ENCODE peak calls at places on chromosomes 13 and 19, in four cellular contexts. O is A549, W is fibroblast of mammary gland, N is lung. M is an unnamed sample.

GRCh38 chr13:111325941-111326620 is 5.6 kb downstream of the TEX29 start:
- DNase-seq in N (no peak), W (no peak), O (no peak), M (no peak)

GRCh38 chr19:32908641-32909190 is 39.1 kb upstream of the SLC7A9 start:
- DNase-seq in N (no peak), W (no peak), O (no peak), M (no peak)

GRCh38 chr19:54465367-54466109 is 2.0 kb upstream of the LENG9 start:
- DNase-seq in W (no peak), N (no peak), O (no peak), M (no peak)

GRCh38 chr13:109547942-109548860 is 238.2 kb downstream of the IRS2 start:
- DNase-seq in W (no peak), O (no peak), N (no peak), M (no peak)

GRCh38 chr19:43148233-43148632 is 38.1 kb downstream of the PSG5 start:
- DNase-seq in N (no peak), O (no peak), W (peak), M (no peak)

GRCh38 chr13:29918845-29919244 is 68.4 kb upstream of the UBL3 start:
- DNase-seq in W (peak), N (no peak), O (no peak), M (no peak)

GRCh38 chr13:28753208-28753892 is 34.6 kb upstream of the SLC46A3 start:
- DNase-seq in O (peak), N (peak), W (peak), M (no peak)

GRCh38 chr19:48487944-48488343 is 18.8 kb downstream of the CYTH2 start:
- DNase-seq in O (peak), W (peak), N (peak), M (peak)

GRCh38 chr19:1598777-1599459 is 6.3 kb upstream of the MBD3 start:
- DNase-seq in O (no peak), W (no peak), N (no peak), M (no peak)

GRCh38 chr13:59261928-59262488 is 901.7 kb downstream of the DIAPH3 start:
- DNase-seq in O (no peak), N (no peak), W (no peak), M (no peak)

GRCh38 chr13:46520188-46520587 is 32.8 kb upstream of the LRCH1 start:
- DNase-seq in O (no peak), W (no peak), N (no peak), M (no peak)

GRCh38 chr13:34469212-34469983 is 472.7 kb upstream of the NBEA start:
- DNase-seq in W (no peak), N (no peak), O (no peak), M (no peak)

GRCh38 chr13:27619711-27620376 is 485 bp downstream of the LNX2 start:
- DNase-seq in O (peak), N (peak), W (peak), M (peak)

GRCh38 chr19:46840157-46840942 is 10.3 kb downstream of the AP2S1 start:
- DNase-seq in W (peak), O (no peak), N (no peak), M (no peak)

GRCh38 chr13:39417643-39418042 is 185.3 kb downstream of the LHFPL6 start:
- DNase-seq in N (no peak), O (no peak), W (peak), M (no peak)

GRCh38 chr19:42149447-42150202 is 17.4 kb upstream of the POU2F2 start:
- DNase-seq in O (no peak), N (no peak), W (no peak), M (no peak)

GRCh38 chr19:40933025-40933424 is 51.0 kb upstream of the CYP2A7 start:
- DNase-seq in N (no peak), W (peak), O (peak), M (no peak)

GRCh38 chr13:32228330-32229041 is 86.7 kb downstream of the ZAR1L start:
- DNase-seq in W (peak), N (no peak), O (no peak), M (no peak)

GRCh38 chr19:23283925-23284324 is 33.7 kb upstream of the ZNF724 start:
- DNase-seq in N (peak), W (peak), O (no peak), M (peak)

GRCh38 chr19:46932346-46932745 is 71.5 kb downstream of the ARHGAP35 start:
- DNase-seq in N (peak), O (no peak), W (no peak), M (peak)

GRCh38 chr13:94154362-94154761 is 325.1 kb downstream of the DCT start:
- DNase-seq in W (peak), N (peak), O (no peak), M (no peak)

GRCh38 chr13:99969368-99969933 is 2.1 kb downstream of the ZIC5 start:
- DNase-seq in W (no peak), N (no peak), O (no peak), M (no peak)

GRCh38 chr13:105979131-105979530 is 556.3 kb downstream of the EFNB2 start:
- DNase-seq in W (no peak), O (no peak), N (no peak), M (no peak)

GRCh38 chr19:46678110-46678732 is 17.2 kb upstream of the DACT3 start:
- DNase-seq in W (no peak), O (peak), N (no peak), M (no peak)

GRCh38 chr19:10009269-10009665 is 1.0 kb downstream of the COL5A3 start:
- DNase-seq in O (no peak), N (peak), W (peak), M (peak)

GRCh38 chr13:20395061-20395916 is 130.4 kb downstream of the CRYL1 start:
- DNase-seq in O (no peak), N (no peak), W (no peak), M (peak)

GRCh38 chr19:5261151-5261890 is 79.3 kb downstream of the PTPRS start:
- DNase-seq in N (no peak), O (no peak), W (no peak), M (no peak)

GRCh38 chr13:107941345-107942029 is 273.8 kb downstream of the LIG4 start:
- DNase-seq in O (no peak), N (no peak), W (no peak), M (no peak)

GRCh38 chr13:23384111-23384510 is 49.4 kb downstream of the SACS start:
- DNase-seq in W (peak), O (no peak), N (no peak), M (no peak)

GRCh38 chr19:36041831-36042230 is 9.2 kb upstream of the CLIP3 start:
- DNase-seq in N (no peak), W (peak), O (no peak), M (no peak)

GRCh38 chr13:71659427-71659826 is 207.6 kb downstream of the DACH1 start:
- DNase-seq in N (no peak), W (no peak), O (no peak), M (no peak)

GRCh38 chr19:6608950-6609349 is 18.0 kb upstream of the CD70 start:
- DNase-seq in W (peak), O (no peak), N (no peak), M (peak)

GRCh38 chr19:4083677-4084546 is 17.2 kb upstream of the ZBTB7A start:
- DNase-seq in W (no peak), O (no peak), N (no peak), M (no peak)

GRCh38 chr19:19465436-19466070 is 49.8 kb downstream of the TSSK6 start:
- DNase-seq in O (no peak), N (no peak), W (no peak), M (no peak)

GRCh38 chr13:58598241-58598640 is 966.7 kb downstream of the PCDH17 start:
- DNase-seq in W (no peak), N (no peak), O (no peak), M (no peak)

GRCh38 chr13:38395505-38395803 is 45.8 kb downstream of the UFM1 start:
- DNase-seq in N (no peak), O (no peak), W (no peak), M (no peak)

GRCh38 chr13:43880451-43880850 is 747 bp downstream of the LACC1 start:
- DNase-seq in O (no peak), W (no peak), N (no peak), M (no peak)
- H3K4me3 ChIP-seq in O (peak), W (peak), N (no peak), M (no peak)

GRCh38 chr19:51108805-51109146 is 567 bp upstream of the CTU1 start:
- DNase-seq in N (no peak), W (no peak), O (no peak), M (no peak)

GRCh38 chr19:51114087-51114714 is 6.0 kb upstream of the CTU1 start:
- DNase-seq in O (no peak), W (no peak), N (no peak), M (no peak)

GRCh38 chr19:51108066-51108804 is at the start of gene CTU1:
- DNase-seq in O (peak), W (peak), N (peak), M (peak)

GRCh38 chr19:51110666-51110971 is 2.4 kb upstream of the CTU1 start:
- DNase-seq in N (no peak), O (no peak), W (no peak), M (no peak)

GRCh38 chr19:51111606-51112005 is 3.4 kb upstream of the CTU1 start:
- DNase-seq in O (peak), W (no peak), N (no peak), M (no peak)
- TF ChIP-seq CTCF in O (no peak), W (peak), N (no peak), M (no peak)

GRCh38 chr13:51469790-51470189 is 17.0 kb upstream of the INTS6 start:
- DNase-seq in W (no peak), N (no peak), O (no peak), M (no peak)
- H3K4me3 ChIP-seq in W (no peak), N (no peak), O (no peak), M (no peak)

GRCh38 chr13:78317030-78317429 is 286.3 kb downstream of the POU4F1 start:
- DNase-seq in N (no peak), O (no peak), W (no peak), M (no peak)
- TF ChIP-seq CTCF in N (no peak), O (no peak), W (peak), M (no peak)

GRCh38 chr13:114155320-114155719 is 22.9 kb upstream of the RASA3 start:
- DNase-seq in O (no peak), W (no peak), N (no peak), M (no peak)

GRCh38 chr13:114155923-114156883 is 22.9 kb upstream of the CFAP97D2 start:
- DNase-seq in N (no peak), O (no peak), W (no peak), M (no peak)

GRCh38 chr13:114153485-114154080 is 21.2 kb upstream of the RASA3 start:
- DNase-seq in W (no peak), O (no peak), N (no peak), M (no peak)

GRCh38 chr13:114152831-114153371 is 20.5 kb upstream of the RASA3 start:
- DNase-seq in W (peak), N (no peak), O (no peak), M (peak)

DNA sequence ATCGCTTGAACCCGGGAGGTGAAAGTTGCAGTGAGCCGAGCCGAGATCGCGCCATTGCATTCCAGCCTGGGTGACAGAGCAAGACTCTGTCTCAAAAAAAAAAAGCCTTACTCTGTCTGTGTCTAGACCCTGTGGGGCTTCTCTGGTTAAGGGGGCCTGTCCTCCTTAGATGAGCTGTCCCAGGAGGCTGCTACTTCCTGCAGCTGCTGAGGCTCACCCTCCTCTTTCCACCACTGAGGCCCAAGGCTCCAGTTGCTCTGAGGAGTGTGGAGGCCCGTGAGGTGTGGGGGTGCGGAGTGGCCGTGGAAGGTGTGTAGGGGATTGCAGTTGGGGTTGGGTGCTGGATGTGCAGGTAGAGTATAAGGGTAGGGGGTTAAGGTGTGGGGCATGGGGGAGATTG is 22.1 kb upstream of the RASA3 start:
- DNase-seq in N (no peak), W (no peak), O (no peak), M (no peak)
- H3K4me3 ChIP-seq in N (no peak), W (no peak), O (no peak), M (no peak)

DNA sequence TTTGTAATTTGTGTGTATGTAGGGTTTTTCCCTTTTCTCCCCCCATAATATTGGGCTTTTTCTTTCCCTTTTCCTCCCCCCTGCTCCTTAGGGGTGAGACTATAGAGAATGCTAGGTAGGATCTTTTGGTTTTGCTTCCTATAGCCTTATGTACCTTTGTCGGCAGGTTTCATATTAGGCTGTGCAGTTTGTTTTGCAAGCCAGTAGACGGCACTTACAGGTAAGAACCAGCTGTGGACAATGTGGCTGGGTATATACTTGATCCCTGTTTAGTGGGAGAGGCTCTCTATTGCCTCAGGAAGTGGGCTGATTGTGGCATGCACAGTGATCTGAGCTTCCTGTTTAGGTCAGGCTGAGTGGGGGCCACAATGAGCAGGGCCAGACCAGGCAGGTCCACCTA is 359.2 kb upstream of the OBI1 start:
- DNase-seq in O (no peak), N (no peak), W (no peak), M (no peak)
- TF ChIP-seq CTCF in O (no peak), N (no peak), W (no peak), M (no peak)

GRCh38 chr13:42040730-42041016 is 7.8 kb upstream of the DGKH start:
- DNase-seq in O (no peak), W (no peak), N (no peak), M (no peak)

GRCh38 chr13:42039946-42040729 is 8.3 kb upstream of the DGKH start:
- DNase-seq in O (peak), N (peak), W (peak), M (peak)

GRCh38 chr13:42039457-42039945 is 8.9 kb upstream of the DGKH start:
- DNase-seq in W (no peak), O (peak), N (no peak), M (no peak)

GRCh38 chr13:42041684-42042035 is 6.8 kb upstream of the DGKH start:
- DNase-seq in W (peak), O (peak), N (peak), M (peak)

DNA sequence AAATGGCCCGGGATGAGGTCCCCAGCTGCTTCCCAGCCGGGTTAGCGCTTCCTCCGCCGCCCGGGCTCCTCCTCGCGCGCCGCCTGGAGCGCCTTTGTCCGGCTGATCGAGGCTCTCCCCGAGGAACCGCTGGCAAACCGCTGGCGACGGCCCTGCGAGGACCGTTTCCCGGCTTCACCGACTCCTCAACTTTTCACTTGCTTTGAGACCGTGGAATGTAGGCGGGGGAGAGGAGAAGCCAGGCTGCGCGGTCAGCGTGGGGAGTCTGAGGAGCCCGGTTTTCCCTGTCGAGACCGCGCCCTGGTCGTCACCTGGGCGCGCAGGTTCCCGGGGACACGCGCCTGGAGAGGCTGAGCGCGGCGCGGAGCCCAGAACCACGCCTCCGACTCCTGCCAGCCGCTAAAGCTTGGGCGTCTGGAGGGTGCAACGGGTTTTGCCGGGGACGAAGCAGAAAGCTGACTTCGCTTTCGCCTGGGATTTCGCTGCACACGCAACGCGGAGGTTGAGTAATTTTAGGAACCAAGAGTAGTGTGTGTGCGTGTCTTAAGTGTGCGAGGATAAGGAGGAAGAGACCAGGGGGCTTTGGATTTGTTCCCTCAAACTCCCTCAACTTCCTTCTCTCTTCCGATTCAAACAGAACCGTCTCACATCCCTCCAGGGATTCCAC is 7.3 kb upstream of the DGKH start:
- DNase-seq in W (peak), O (peak), N (peak), M (peak)
- H3K4me3 ChIP-seq in W (peak), O (peak), N (peak), M (peak)

GRCh38 chr13:113820813-113821651 is 42.8 kb downstream of the GAS6 start:
- DNase-seq in O (peak), W (peak), N (peak), M (peak)
- TF ChIP-seq CTCF in O (no peak), W (no peak), N (no peak), M (no peak)